ENCODE peak calls at places on chromosomes 12 and 14, in six cellular contexts. M is uterus; K is activated naive CD8-positive, alpha-beta T cell treated with anti-CD3 and anti-CD28 coated beads, Interleukin-2, amount 50 U/mL, for 24 hours; D is left cardiac atrium; W is choroid plexus epithelial cell; Q is activated CD4-positive, alpha-beta memory T cell treated with anti-CD3 and anti-CD28 coated beads, Interleukin-2, amount 10 ng/mL, durations not matched to agents 7 days and 5 days. R is an unnamed sample.

GRCh38 chr14:92459479-92460421 is 53.8 kb upstream of the RIN3 start:
- DNase-seq in M (peak; percentile 34), K (no peak), D (no peak), W (no peak), Q (no peak), R (no peak)

GRCh38 chr14:33849455-33849801 is 101.4 kb downstream of the EGLN3 start:
- DNase-seq in M (no peak), K (no peak), D (no peak), W (no peak), Q (no peak), R (no peak)

GRCh38 chr12:43655586-43655985 is 103.0 kb downstream of the PUS7L start:
- DNase-seq in M (no peak), K (no peak), D (no peak), W (peak; percentile 62), Q (no peak), R (no peak)

GRCh38 chr14:96095581-96096476 is 56.7 kb downstream of the C14orf132 start:
- DNase-seq in M (peak; percentile 22), K (no peak), D (no peak), W (peak; percentile 91), Q (no peak), R (peak; percentile 88)

GRCh38 chr12:39047539-39048078 is 142.2 kb upstream of the CPNE8 start:
- DNase-seq in M (no peak), K (no peak), D (no peak), W (no peak), Q (no peak), R (no peak)

GRCh38 chr14:68824517-68825347 is 31.9 kb upstream of the ZFP36L1 start:
- DNase-seq in M (peak; percentile 87), K (peak; percentile 62), D (peak; percentile 89), W (peak; percentile 79), Q (peak; percentile 54), R (peak; percentile 90)

GRCh38 chr12:67019070-67019469 is 250.1 kb upstream of the CAND1 start:
- DNase-seq in M (no peak), K (no peak), D (no peak), W (peak; percentile 4), Q (no peak), R (no peak)

GRCh38 chr12:14356147-14356546 is 9.3 kb upstream of the ATF7IP start:
- DNase-seq in M (no peak), K (no peak), D (no peak), W (peak; percentile 24), Q (no peak), R (no peak)

GRCh38 chr12:51391047-51391837 is at the start of gene GALNT6:
- DNase-seq in M (no peak), K (peak; percentile 80), D (peak; percentile 42), W (no peak), Q (peak; percentile 69), R (peak; percentile 46)

GRCh38 chr14:76917158-76917596 is 91.0 kb downstream of the LRRC74A start:
- DNase-seq in M (peak; percentile 52), K (no peak), D (peak; percentile 69), W (peak; percentile 81), Q (no peak), R (peak; percentile 76)

GRCh38 chr14:47447076-47447475 is 228.3 kb downstream of the MDGA2 start:
- DNase-seq in M (no peak), K (no peak), D (no peak), W (no peak), Q (no peak), R (no peak)

GRCh38 chr12:41424651-41425050 is 236.5 kb downstream of the PDZRN4 start:
- DNase-seq in M (no peak), K (no peak), D (no peak), W (no peak), Q (no peak), R (no peak)

GRCh38 chr14:90483551-90483950 is 86.7 kb downstream of the CALM1 start:
- DNase-seq in M (no peak), K (peak; percentile 23), D (no peak), W (no peak), Q (no peak), R (no peak)

GRCh38 chr12:127263621-127264020 is 1003.3 kb upstream of the TMEM132C start:
- DNase-seq in M (no peak), K (no peak), D (no peak), W (no peak), Q (no peak), R (no peak)

GRCh38 chr12:16685107-16685506 is 79.1 kb upstream of the LMO3 start:
- DNase-seq in M (no peak), K (no peak), D (no peak), W (no peak), Q (no peak), R (no peak)

GRCh38 chr14:68584786-68585185 is 208.1 kb downstream of the ZFP36L1 start:
- DNase-seq in M (no peak), K (no peak), D (no peak), W (no peak), Q (no peak), R (no peak)

GRCh38 chr12:76920182-76921014 is 41.6 kb upstream of the CSRP2 start:
- DNase-seq in M (no peak), K (no peak), D (no peak), W (no peak), Q (no peak), R (no peak)

GRCh38 chr14:92481386-92481785 is 32.2 kb upstream of the RIN3 start:
- DNase-seq in M (no peak), K (no peak), D (no peak), W (peak; percentile 84), Q (no peak), R (no peak)

GRCh38 chr12:107492393-107493134 is 193.0 kb upstream of the PWP1 start:
- DNase-seq in M (no peak), K (no peak), D (no peak), W (no peak), Q (no peak), R (no peak)